ENCODE peak calls at places on chromosome 21, in six cellular contexts. Z is PC-9; A is astrocyte; T is CD4-positive, alpha-beta memory T cell; Y is left ventricle myocardium inferior; B is CD8-positive, alpha-beta T cell. V is an unnamed sample.

GRCh38 chr21:28742527-28742926 is 250.2 kb downstream of the LTN1 start:
- DNase-seq in T (no peak), Y (no peak), A (no peak), Z (no peak), B (no peak), V (no peak)

GRCh38 chr21:27403011-27403410 is 436.1 kb upstream of the ADAMTS5 start:
- DNase-seq in Y (no peak), Z (no peak), B (no peak), T (no peak), A (no peak), V (no peak)

GRCh38 chr21:32334980-32335471 is 36.4 kb downstream of the MRAP start:
- DNase-seq in Y (no peak), Z (no peak), A (peak; percentile 44), T (no peak), B (no peak), V (no peak)

GRCh38 chr21:33860332-33860879 is 55.2 kb downstream of the ATP5PO start:
- DNase-seq in T (no peak), A (no peak), Z (no peak), B (no peak), Y (no peak), V (no peak)

GRCh38 chr21:31731112-31731801 is 661 bp downstream of the SCAF4 start:
- DNase-seq in Y (peak; percentile 40), B (peak; percentile 52), Z (peak; percentile 20), T (peak; percentile 63), A (no peak), V (no peak)

GRCh38 chr21:26842976-26843911 is 2.0 kb downstream of the ADAMTS1 start:
- DNase-seq in B (peak; percentile 27), Y (peak; percentile 95), Z (peak; percentile 58), A (peak; percentile 91), T (no peak), V (no peak)

GRCh38 chr21:33042812-33043211 is 17.1 kb downstream of the OLIG2 start:
- DNase-seq in A (peak; percentile 93), B (no peak), Y (no peak), Z (no peak), T (no peak), V (no peak)

GRCh38 chr21:18840239-18840638 is 436.7 kb upstream of the TMPRSS15 start:
- DNase-seq in B (no peak), Y (no peak), Z (no peak), T (no peak), A (no peak), V (no peak)

GRCh38 chr21:33266784-33267135 is 593 bp downstream of the IL10RB start:
- DNase-seq in A (no peak), Y (peak; percentile 20), B (peak; percentile 48), Z (no peak), T (no peak), V (no peak)

GRCh38 chr21:32135401-32136363 is 143.2 kb downstream of the MIS18A start:
- DNase-seq in A (peak; percentile 41), B (no peak), T (no peak), Y (no peak), Z (no peak), V (peak; percentile 56)

GRCh38 chr21:40466893-40467483 is 380.0 kb downstream of the DSCAM start:
- DNase-seq in T (no peak), Z (no peak), B (no peak), A (peak; percentile 12), Y (no peak), V (no peak)

GRCh38 chr21:16932314-16932713 is 580.5 kb upstream of the CXADR start:
- DNase-seq in Z (no peak), T (no peak), B (no peak), A (no peak), Y (no peak), V (no peak)

GRCh38 chr21:31665397-31665796 is 5.9 kb downstream of the SOD1 start:
- DNase-seq in A (no peak), B (no peak), Z (no peak), T (no peak), Y (no peak), V (no peak)

GRCh38 chr21:33201945-33202344 is 27.8 kb upstream of the IFNAR2 start:
- DNase-seq in Y (no peak), T (no peak), A (no peak), Z (no peak), B (no peak), V (no peak)

GRCh38 chr21:40143822-40144525 is 276.7 kb downstream of the PCP4 start:
- DNase-seq in T (no peak), Z (peak; percentile 28), B (peak; percentile 27), Y (peak; percentile 26), A (peak; percentile 12), V (no peak)

GRCh38 chr21:39397651-39398385 is 47.8 kb downstream of the LCA5L start:
- DNase-seq in T (no peak), Y (no peak), A (no peak), Z (no peak), B (no peak), V (no peak)

GRCh38 chr21:25560151-25560783 is 47.0 kb downstream of the MRPL39 start:
- DNase-seq in B (no peak), Y (no peak), A (no peak), Z (no peak), T (no peak), V (no peak)

GRCh38 chr21:20451051-20451450 is 547.2 kb upstream of the NCAM2 start:
- DNase-seq in T (no peak), B (no peak), A (no peak), Z (no peak), Y (no peak), V (no peak)

GRCh38 chr21:15224346-15225086 is 159.7 kb upstream of the NRIP1 start:
- DNase-seq in Y (no peak), Z (peak; percentile 28), A (peak; percentile 93), B (no peak), T (no peak), V (no peak)

GRCh38 chr21:26833460-26833939 is 11.7 kb downstream of the ADAMTS1 start:
- DNase-seq in Y (no peak), A (no peak), T (no peak), B (no peak), Z (no peak), V (no peak)

GRCh38 chr21:41765393-41765950 is 1.4 kb downstream of the RIPK4 start:
- DNase-seq in Y (no peak), B (no peak), T (no peak), A (no peak), Z (no peak), V (no peak)
- H3K4me3 ChIP-seq in Y (no peak overlapping the region), B (no peak overlapping the region), T (no peak overlapping the region), A (peak overlapping the region; percentile 53), Z (peak overlapping the region; percentile 100), V (no peak overlapping the region)

DNA sequence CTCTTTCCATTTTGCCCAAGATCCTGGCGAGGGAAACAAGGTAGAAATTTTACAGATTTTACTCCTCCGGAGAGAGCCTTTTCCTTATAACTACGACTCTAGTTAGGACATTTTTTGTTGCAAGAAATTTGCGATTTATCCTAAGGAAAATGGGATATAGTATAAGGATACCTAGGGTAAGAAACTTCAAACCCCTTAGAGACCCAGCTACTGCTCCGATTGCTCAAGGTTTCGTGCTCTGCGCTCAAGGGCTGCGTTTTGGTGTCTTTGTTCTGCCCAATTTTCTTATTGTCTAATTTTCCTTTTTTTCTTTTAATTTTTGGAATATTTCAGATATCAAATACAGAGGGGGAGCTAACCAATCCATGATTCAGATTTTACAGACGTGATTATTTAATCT is 1.5 kb downstream of the TTC3 start:
- DNase-seq in Z (no peak), T (no peak), B (no peak), Y (no peak), A (no peak), V (no peak)
- H3K4me3 ChIP-seq in Z (peak overlapping the region; percentile 88), T (peak overlapping the region; percentile 66), B (peak overlapping the region; percentile 94), Y (peak overlapping the region; percentile 94), A (peak overlapping the region; percentile 95), V (peak overlapping the region; percentile 96)

DNA sequence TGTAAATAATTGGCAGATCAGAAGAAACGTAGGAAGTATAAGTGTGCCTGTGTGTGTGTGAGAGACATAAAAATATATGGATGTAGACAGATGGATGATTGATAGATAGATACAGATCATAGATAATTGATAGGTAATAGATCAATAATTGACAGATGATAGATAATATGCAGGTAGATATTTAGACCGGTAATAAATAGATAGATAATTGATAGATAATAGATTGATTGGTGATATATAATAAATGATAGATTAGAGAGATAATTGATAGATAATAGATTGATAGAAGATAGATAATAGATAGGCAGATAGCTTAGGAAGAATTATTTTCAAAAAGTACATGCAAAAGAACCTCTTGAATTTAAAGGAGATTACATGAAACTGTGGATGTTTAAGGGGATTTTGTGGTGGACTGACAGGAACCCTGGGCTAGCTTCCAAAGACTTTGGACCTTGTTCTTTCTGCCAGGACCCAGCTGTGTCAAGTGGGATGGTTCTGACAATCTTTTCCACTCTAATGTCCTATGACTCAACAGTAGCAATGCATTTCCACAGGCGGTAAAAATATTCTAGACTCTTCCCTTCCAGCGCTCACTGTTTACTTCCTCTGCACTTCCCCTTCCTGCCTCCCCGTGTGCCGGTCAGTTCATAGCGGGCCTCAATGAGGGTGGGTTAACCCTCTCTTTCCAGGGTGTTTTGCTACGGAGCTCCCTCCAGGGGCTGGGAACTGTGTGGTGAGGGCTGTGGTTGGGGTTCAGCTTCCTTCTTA is 39.4 kb downstream of the KCNJ15 start:
- DNase-seq in Y (no peak), B (no peak), A (no peak), Z (no peak), T (no peak), V (no peak)
- H3K4me3 ChIP-seq in Y (no peak overlapping the region), B (no peak overlapping the region), A (peak overlapping the region; percentile 9), Z (no peak overlapping the region), T (no peak overlapping the region), V (no peak overlapping the region)

DNA sequence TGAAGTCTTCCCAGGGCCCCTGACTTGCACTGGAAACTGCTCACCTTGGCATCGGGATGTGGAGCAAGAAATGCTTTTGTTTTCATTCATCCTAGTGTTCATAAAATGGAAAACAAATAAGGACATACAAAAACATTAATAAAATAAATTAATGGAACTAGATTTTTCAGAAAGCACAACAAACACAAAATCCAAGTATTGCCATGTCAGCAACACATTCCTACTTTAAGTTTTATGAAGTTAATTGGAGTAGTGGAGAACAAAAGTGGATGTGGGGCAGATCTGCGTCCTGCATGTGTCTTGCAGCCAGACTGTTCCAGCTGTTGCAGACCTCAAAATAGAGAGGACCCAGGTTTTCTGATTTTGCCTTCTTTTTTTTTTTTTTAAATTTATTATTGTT is 32.9 kb downstream of the PRMT2 start:
- DNase-seq in Y (no peak), Z (no peak), T (no peak), A (no peak), B (no peak), V (no peak)
- H3K4me3 ChIP-seq in Y (peak overlapping the region; percentile 64), Z (peak overlapping the region; percentile 65), T (no peak overlapping the region), A (peak overlapping the region; percentile 67), B (no peak overlapping the region), V (peak overlapping the region; percentile 72)

GRCh38 chr21:44511219-44511937 is 28.6 kb downstream of the KRTAP10-1 start:
- DNase-seq in Y (no peak), B (no peak), A (no peak), T (no peak), Z (no peak), V (no peak)

GRCh38 chr21:44509539-44509938 is 30.5 kb downstream of the KRTAP10-1 start:
- DNase-seq in A (no peak), Y (peak; percentile 82), T (no peak), B (no peak), Z (peak; percentile 17), V (no peak)

GRCh38 chr21:44510109-44510507 is 29.9 kb downstream of the KRTAP10-1 start:
- DNase-seq in Y (no peak), Z (no peak), B (no peak), A (no peak), T (no peak), V (no peak)

GRCh38 chr21:44511938-44512275 is 28.1 kb downstream of the KRTAP10-1 start:
- DNase-seq in B (no peak), A (no peak), Y (no peak), T (no peak), Z (no peak), V (no peak)

GRCh38 chr21:44510508-44511218 is 29.3 kb downstream of the KRTAP10-1 start:
- DNase-seq in Z (peak; percentile 47), B (peak; percentile 81), Y (peak; percentile 44), T (peak; percentile 81), A (no peak), V (peak; percentile 64)
- H3K4me3 ChIP-seq in Z (no peak overlapping the region), B (peak overlapping the region; percentile 45), Y (no peak overlapping the region), T (no peak overlapping the region), A (no peak overlapping the region), V (no peak overlapping the region)